ENCODE peak calls at places on chromosomes 16 and 17, in four cellular contexts. M is anterior cingulate cortex, X is SW 1271, V is esophagus muscularis mucosa. R is an unnamed sample.

GRCh38 chr17:49021095-49021767 is 24.0 kb downstream of the IGF2BP1 start:
- DNase-seq in X (no peak), V (no peak), M (no peak), R (no peak)

GRCh38 chr17:42459983-42460300 is 1.3 kb downstream of the ATP6V0A1 start:
- DNase-seq in V (no peak), X (peak; percentile 20), M (no peak), R (no peak)

GRCh38 chr17:412211-413015 is 59.8 kb upstream of the RPH3AL start:
- DNase-seq in V (no peak), X (peak; percentile 40), M (no peak), R (no peak)

GRCh38 chr16:17144431-17144830 is 326.3 kb downstream of the XYLT1 start:
- DNase-seq in X (no peak), V (no peak), M (no peak), R (no peak)

GRCh38 chr17:41586863-41587495 is at the start of gene KRT14:
- DNase-seq in M (no peak), V (no peak), X (no peak), R (no peak)

GRCh38 chr16:27401768-27402568 is at the start of gene IL21R:
- DNase-seq in M (no peak), V (peak; percentile 86), X (no peak), R (peak; percentile 11)

GRCh38 chr16:10039220-10040096 is 142.8 kb downstream of the GRIN2A start:
- DNase-seq in M (peak; percentile 43), X (no peak), V (no peak), R (peak; percentile 87)

GRCh38 chr16:56780646-56781045 is 50.7 kb downstream of the NUP93 start:
- DNase-seq in M (no peak), V (no peak), X (no peak), R (no peak)

GRCh38 chr16:89944773-89945172 is 3.8 kb upstream of the DEF8 start:
- DNase-seq in V (no peak), M (no peak), X (no peak), R (no peak)

R was measured in C1 segment of cervical spinal cord.